ENCODE peak calls at places on chromosomes 6 and 20, in ten cellular contexts. W is AG04450; B is mesenchymal stem cell; X is pancreas; E is MM.1S; Y is HCT116; O is effector memory CD4-positive, alpha-beta T cell; N is heart right ventricle; F is spleen; V is CD8-positive, alpha-beta T cell. P is an unnamed sample.

GRCh38 chr20:24780648-24781047 is 168.4 kb upstream of the CST7 start:
- DNase-seq in W (no peak), B (no peak), X (peak; percentile 27), E (peak; percentile 60), Y (no peak), O (no peak), N (no peak), F (peak; percentile 51), V (no peak), P (peak; percentile 28)

GRCh38 chr20:38973546-38974120 is 11.5 kb downstream of the DHX35 start:
- DNase-seq in W (no peak), B (peak; percentile 46), X (no peak), E (no peak), Y (no peak), O (no peak), N (peak; percentile 34), F (no peak), V (no peak), P (peak; percentile 44)

GRCh38 chr6:163438940-163439335 is 24.4 kb downstream of the QKI start:
- DNase-seq in W (no peak), B (peak; percentile 33), X (peak; percentile 68), E (peak; percentile 75), Y (no peak), O (peak; percentile 13), N (peak; percentile 38), F (peak; percentile 76), V (peak; percentile 62), P (no peak)

GRCh38 chr20:25341716-25342680 is 48.6 kb downstream of the ABHD12 start:
- DNase-seq in W (no peak), B (peak; percentile 29), X (no peak), E (peak; percentile 80), Y (no peak), O (no peak), N (no peak), F (no peak), V (no peak), P (peak; percentile 55)

GRCh38 chr6:89972024-89972381 is 77.7 kb downstream of the GJA10 start:
- DNase-seq in W (no peak), B (no peak), X (no peak), E (no peak), Y (no peak), O (no peak), N (no peak), F (no peak), V (no peak), P (no peak)

GRCh38 chr6:108720798-108721197 is 127.4 kb upstream of the ARMC2 start:
- DNase-seq in W (no peak), B (no peak), X (no peak), E (no peak), Y (no peak), O (no peak), N (no peak), F (no peak), V (no peak), P (no peak)

GRCh38 chr6:155936551-155936950 is 480.9 kb upstream of the NOX3 start:
- DNase-seq in W (no peak), B (no peak), X (no peak), E (no peak), Y (no peak), O (no peak), N (peak; percentile 16), F (no peak), V (no peak), P (no peak)

GRCh38 chr6:162443101-162443500 is 284.5 kb downstream of the PRKN start:
- DNase-seq in W (no peak), B (no peak), X (peak; percentile 86), E (no peak), Y (no peak), O (no peak), N (no peak), F (no peak), V (no peak), P (no peak)

GRCh38 chr6:16739329-16739801 is 21.9 kb downstream of the ATXN1 start:
- DNase-seq in W (no peak), B (peak; percentile 63), X (no peak), E (no peak), Y (no peak), O (no peak), N (no peak), F (no peak), V (no peak), P (no peak)

GRCh38 chr6:16735014-16735413 is 26.2 kb downstream of the ATXN1 start:
- DNase-seq in W (no peak), B (no peak), X (no peak), E (no peak), Y (no peak), O (no peak), N (no peak), F (no peak), V (no peak), P (no peak)

GRCh38 chr6:16737926-16738325 is 23.3 kb downstream of the ATXN1 start:
- DNase-seq in W (no peak), B (no peak), X (no peak), E (no peak), Y (no peak), O (no peak), N (no peak), F (no peak), V (no peak), P (no peak)

GRCh38 chr6:16737389-16737788 is 23.9 kb downstream of the ATXN1 start:
- DNase-seq in W (no peak), B (peak; percentile 71), X (no peak), E (no peak), Y (no peak), O (no peak), N (no peak), F (no peak), V (no peak), P (no peak)

GRCh38 chr6:16736856-16737255 is 24.4 kb downstream of the ATXN1 start:
- DNase-seq in W (no peak), B (no peak), X (no peak), E (no peak), Y (no peak), O (no peak), N (no peak), F (no peak), V (no peak), P (no peak)
- H3K4me3 ChIP-seq in W (no peak overlapping the region), B (no peak overlapping the region), X (no peak overlapping the region), E (no peak overlapping the region), Y (no peak overlapping the region), O (no peak overlapping the region), N (peak overlapping the region; percentile 18), F (no peak overlapping the region), V (no peak overlapping the region), P (no peak overlapping the region)

GRCh38 chr20:58664883-58665282 is 13.8 kb downstream of the STX16 start:
- DNase-seq in W (no peak), B (no peak), X (no peak), E (no peak), Y (no peak), O (no peak), N (no peak), F (no peak), V (no peak), P (no peak)

GRCh38 chr20:58668901-58669286 is 17.8 kb downstream of the STX16 start:
- DNase-seq in W (no peak), B (no peak), X (no peak), E (no peak), Y (no peak), O (no peak), N (no peak), F (no peak), V (no peak), P (no peak)

GRCh38 chr20:58667975-58668374 is 16.9 kb downstream of the STX16 start:
- DNase-seq in W (no peak), B (no peak), X (no peak), E (no peak), Y (no peak), O (no peak), N (no peak), F (no peak), V (no peak), P (no peak)

GRCh38 chr20:58665606-58666005 is 14.5 kb downstream of the STX16 start:
- DNase-seq in W (no peak), B (no peak), X (no peak), E (no peak), Y (no peak), O (no peak), N (no peak), F (no peak), V (no peak), P (no peak)

DNA sequence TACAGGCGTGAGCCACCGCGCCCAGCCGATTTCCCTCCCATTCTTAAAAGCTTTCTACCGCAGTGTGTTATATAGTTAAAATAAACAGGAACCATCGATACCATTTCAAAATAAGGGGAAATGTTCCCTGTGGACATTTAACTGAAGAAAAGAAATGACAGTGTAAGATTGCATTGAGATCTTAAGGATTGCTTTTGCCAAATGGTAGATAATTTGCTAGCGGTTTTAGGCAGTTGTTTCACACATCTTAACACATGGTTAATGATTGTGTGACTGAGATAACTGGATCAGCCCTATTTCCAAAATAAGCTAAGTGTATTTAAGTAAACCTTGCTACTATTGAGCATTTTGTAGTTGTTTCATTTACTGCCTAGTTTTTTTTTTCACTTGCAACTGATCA is 15.6 kb downstream of the STX16 start:
- DNase-seq in W (no peak), B (no peak), X (no peak), E (no peak), Y (no peak), O (no peak), N (no peak), F (no peak), V (no peak), P (no peak)
- H3K27ac ChIP-seq in W (no peak overlapping the region), B (peak overlapping the region; percentile 13), X (no peak overlapping the region), E (no peak overlapping the region), Y (no peak overlapping the region), O (no peak overlapping the region), N (no peak overlapping the region), F (no peak overlapping the region), V (no peak overlapping the region), P (no peak overlapping the region)

DNA sequence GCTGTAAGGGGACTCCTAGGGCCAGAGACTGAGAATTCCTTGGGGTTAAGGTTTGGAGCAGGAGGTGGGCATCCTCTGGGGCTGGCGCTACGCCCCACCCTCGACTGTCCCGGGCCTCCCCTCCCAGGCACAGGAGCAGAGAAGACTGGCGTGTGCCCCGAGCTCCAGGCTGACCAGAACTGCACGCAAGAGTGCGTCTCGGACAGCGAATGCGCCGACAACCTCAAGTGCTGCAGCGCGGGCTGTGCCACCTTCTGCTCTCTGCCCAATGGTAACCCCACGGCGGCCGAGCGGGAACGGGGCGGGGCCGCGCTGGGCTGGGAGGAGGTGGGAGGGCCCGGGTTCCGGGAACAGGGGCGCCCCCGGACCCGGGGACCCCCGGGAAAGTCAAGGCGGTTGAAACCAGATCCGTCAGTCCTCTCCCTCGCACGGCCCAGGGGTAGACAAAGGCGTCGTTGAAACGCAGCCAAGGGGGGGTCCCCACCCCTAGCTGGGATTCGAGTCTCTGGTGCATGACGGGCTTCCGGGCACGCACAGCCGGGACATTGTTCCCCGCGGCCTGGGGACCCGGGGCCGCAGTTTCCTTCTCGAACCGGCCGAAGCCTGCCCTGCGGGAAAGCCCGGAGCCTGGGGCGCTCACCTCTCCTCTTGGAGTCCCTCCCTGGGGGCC is 844 bp downstream of the WFDC2 start:
- DNase-seq in W (no peak), B (peak; percentile 25), X (peak; percentile 85), E (peak; percentile 42), Y (no peak), O (no peak), N (no peak), F (no peak), V (no peak), P (no peak)
- H3K27me3 ChIP-seq in W (peaks cover 44% of the 10 kb centered on the region), B (peaks cover 57% of the 10 kb centered on the region), X (no peaks in the 10 kb centered on the region), E (no peaks in the 10 kb centered on the region), Y (peaks cover 19% of the 10 kb centered on the region), O (peaks cover 31% of the 10 kb centered on the region), N (peaks cover 45% of the 10 kb centered on the region), F (peaks cover 33% of the 10 kb centered on the region), V (peaks cover 27% of the 10 kb centered on the region), P (peaks cover 74% of the 10 kb centered on the region)

DNA sequence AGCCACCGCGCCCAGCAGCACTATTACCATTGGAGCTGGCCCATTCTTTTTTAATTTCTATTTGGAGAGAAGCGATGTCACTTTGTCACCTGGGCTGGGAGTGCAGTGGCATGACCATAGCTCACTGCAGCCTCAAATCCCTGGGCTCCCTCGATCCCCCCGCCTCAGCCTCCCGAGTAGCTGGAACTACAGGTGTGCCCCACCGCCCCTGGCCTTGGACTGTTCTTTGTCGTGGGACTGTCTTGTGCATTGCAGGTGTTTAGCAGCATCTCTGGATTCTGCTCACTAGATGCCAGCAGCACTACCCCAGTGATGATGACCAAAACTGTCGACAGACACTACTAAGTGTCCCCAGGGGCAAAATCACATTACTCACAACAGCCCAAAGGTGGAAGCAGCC is 80.3 kb downstream of the PRND start:
- DNase-seq in W (no peak), B (no peak), X (no peak), E (no peak), Y (no peak), O (no peak), N (no peak), F (no peak), V (no peak), P (no peak)
- H3K4me3 ChIP-seq in W (no peak overlapping the region), B (no peak overlapping the region), X (no peak overlapping the region), E (no peak overlapping the region), Y (no peak overlapping the region), O (no peak overlapping the region), N (no peak overlapping the region), F (no peak overlapping the region), V (no peak overlapping the region), P (no peak overlapping the region)